ENCODE peak calls at places on chromosome 15, in eight cellular contexts. P is MM.1S, B is HCT116, L is H1, A is K562, D is PC-9, G is keratinocyte, I is mammary epithelial cell. W is an unnamed sample.

GRCh38 chr15:23395832-23396231 is 41.3 kb downstream of the GOLGA8S start:
- DNase-seq in P (no peak), B (no peak), L (no peak), A (no peak), D (no peak), G (no peak), I (no peak), W (no peak)

GRCh38 chr15:87118424-87118823 is 1038.8 kb downstream of the AGBL1 start:
- DNase-seq in P (no peak), B (no peak), L (no peak), A (no peak), D (no peak), G (no peak), I (no peak), W (no peak)

GRCh38 chr15:73949496-73949895 is 23.2 kb downstream of the LOXL1 start:
- DNase-seq in P (no peak), B (no peak), L (no peak), A (no peak), D (no peak), G (no peak), I (no peak), W (no peak)

GRCh38 chr15:42264790-42265189 is 8.2 kb upstream of the GANC start:
- DNase-seq in P (no peak), B (no peak), L (no peak), A (no peak), D (no peak), G (no peak), I (no peak), W (no peak)

GRCh38 chr15:61169904-61170695 is 59.0 kb downstream of the RORA start:
- DNase-seq in P (peak; percentile 73), B (no peak), L (no peak), A (no peak), D (no peak), G (no peak), I (no peak), W (no peak)

GRCh38 chr15:51229907-51230328 is 108.5 kb downstream of the CYP19A1 start:
- DNase-seq in P (peak; percentile 69), B (no peak), L (no peak), A (no peak), D (no peak), G (no peak), I (no peak), W (peak; percentile 17)

GRCh38 chr15:70083423-70083822 is 14.3 kb downstream of the TLE3 start:
- DNase-seq in P (no peak), B (no peak), L (no peak), A (peak; percentile 49), D (no peak), G (no peak), I (no peak), W (peak; percentile 91)

GRCh38 chr15:82968066-82968465 is 15.5 kb upstream of the HOMER2 start:
- DNase-seq in P (no peak), B (no peak), L (no peak), A (no peak), D (no peak), G (no peak), I (peak; percentile 51), W (no peak)

GRCh38 chr15:44394562-44394961 is 32.9 kb upstream of the CTDSPL2 start:
- DNase-seq in P (no peak), B (no peak), L (no peak), A (no peak), D (no peak), G (no peak), I (no peak), W (no peak)

GRCh38 chr15:68819451-68820204 is 1.1 kb downstream of the ANP32A start:
- DNase-seq in P (peak; percentile 35), B (no peak), L (no peak), A (no peak), D (peak; percentile 36), G (no peak), I (peak; percentile 61), W (peak; percentile 45)

GRCh38 chr15:33467146-33467815 is 156.5 kb downstream of the RYR3 start:
- DNase-seq in P (no peak), B (no peak), L (no peak), A (no peak), D (no peak), G (no peak), I (no peak), W (no peak)

GRCh38 chr15:59299919-59300617 is 72.6 kb downstream of the MYO1E start:
- DNase-seq in P (peak; percentile 86), B (peak; percentile 86), L (no peak), A (no peak), D (peak; percentile 75), G (peak; percentile 89), I (peak; percentile 97), W (no peak)

GRCh38 chr15:23686466-23687142 is 501 bp downstream of the NDN start:
- DNase-seq in P (no peak), B (no peak), L (peak; percentile 44), A (no peak), D (no peak), G (no peak), I (no peak), W (no peak)

GRCh38 chr15:58430224-58430787 is 1.5 kb upstream of the LIPC start:
- DNase-seq in P (no peak), B (no peak), L (no peak), A (peak; percentile 18), D (no peak), G (no peak), I (no peak), W (no peak)

GRCh38 chr15:89483079-89483478 is 13.3 kb downstream of the RHCG start:
- DNase-seq in P (no peak), B (no peak), L (no peak), A (no peak), D (no peak), G (no peak), I (no peak), W (no peak)

GRCh38 chr15:85906028-85906427 is 111.3 kb upstream of the KLHL25 start:
- DNase-seq in P (no peak), B (no peak), L (no peak), A (no peak), D (no peak), G (no peak), I (no peak), W (no peak)

GRCh38 chr15:78841891-78842290 is 30.6 kb upstream of the ADAMTS7 start:
- DNase-seq in P (no peak), B (no peak), L (no peak), A (peak; percentile 3), D (no peak), G (no peak), I (no peak), W (no peak)

GRCh38 chr15:78841307-78841706 is 30.0 kb upstream of the ADAMTS7 start:
- DNase-seq in P (no peak), B (no peak), L (no peak), A (no peak), D (no peak), G (no peak), I (no peak), W (no peak)

GRCh38 chr15:78838480-78838879 is 27.2 kb upstream of the ADAMTS7 start:
- DNase-seq in P (no peak), B (no peak), L (no peak), A (no peak), D (no peak), G (no peak), I (no peak), W (no peak)

GRCh38 chr15:78840661-78841060 is 29.4 kb upstream of the ADAMTS7 start:
- DNase-seq in P (no peak), B (no peak), L (no peak), A (no peak), D (peak; percentile 12), G (no peak), I (peak; percentile 31), W (no peak)

GRCh38 chr15:78842519-78842918 is 30.2 kb upstream of the MORF4L1 start:
- DNase-seq in P (no peak), B (no peak), L (no peak), A (peak; percentile 1), D (no peak), G (no peak), I (no peak), W (no peak)
- H2AFZ ChIP-seq in P (no peak overlapping the region), B (no peak overlapping the region), L (no peak overlapping the region), A (no peak overlapping the region), D (no peak overlapping the region), G (no peak overlapping the region), I (no peak overlapping the region), W (no peak overlapping the region)

GRCh38 chr15:99124641-99125040 is 19.8 kb downstream of the SYNM start:
- DNase-seq in P (no peak), B (no peak), L (no peak), A (no peak), D (no peak), G (no peak), I (no peak), W (no peak)

GRCh38 chr15:99125061-99125990 is 20.4 kb downstream of the SYNM start:
- DNase-seq in P (no peak), B (no peak), L (no peak), A (no peak), D (no peak), G (no peak), I (no peak), W (no peak)

GRCh38 chr15:99121691-99122410 is 17.0 kb downstream of the SYNM start:
- DNase-seq in P (no peak), B (no peak), L (no peak), A (no peak), D (no peak), G (no peak), I (no peak), W (no peak)

GRCh38 chr15:99122831-99123705 is 18.2 kb downstream of the SYNM start:
- DNase-seq in P (no peak), B (no peak), L (no peak), A (no peak), D (no peak), G (no peak), I (no peak), W (no peak)

GRCh38 chr15:99123706-99124451 is 19.0 kb downstream of the SYNM start:
- DNase-seq in P (peak; percentile 45), B (peak; percentile 86), L (no peak), A (peak; percentile 14), D (peak; percentile 87), G (peak; percentile 64), I (peak; percentile 92), W (peak; percentile 63)
- H2AFZ ChIP-seq in P (peak overlapping the region; percentile 7), B (peak overlapping the region; percentile 69), L (no peak overlapping the region), A (peak overlapping the region; percentile 25), D (peak overlapping the region; percentile 86), G (peak overlapping the region; percentile 75), I (peak overlapping the region; percentile 89), W (peak overlapping the region; percentile 84)

GRCh38 chr15:88449581-88449980 is 17.6 kb downstream of the MRPL46 start:
- DNase-seq in P (no peak), B (no peak), L (no peak), A (no peak), D (no peak), G (no peak), I (no peak), W (no peak)
- H2AFZ ChIP-seq in P (peak overlapping the region; percentile 64), B (no peak overlapping the region), L (no peak overlapping the region), A (no peak overlapping the region), D (no peak overlapping the region), G (no peak overlapping the region), I (no peak overlapping the region), W (no peak overlapping the region)

GRCh38 chr15:45919806-45920205 is 285.0 kb downstream of the SQOR start:
- DNase-seq in P (no peak), B (no peak), L (no peak), A (no peak), D (peak; percentile 72), G (peak; percentile 76), I (peak; percentile 74), W (no peak)

GRCh38 chr15:45921978-45922377 is 287.1 kb downstream of the SQOR start:
- DNase-seq in P (no peak), B (no peak), L (no peak), A (no peak), D (no peak), G (no peak), I (no peak), W (no peak)

GRCh38 chr15:45918839-45919238 is 284.0 kb downstream of the SQOR start:
- DNase-seq in P (no peak), B (no peak), L (no peak), A (no peak), D (no peak), G (no peak), I (no peak), W (no peak)

GRCh38 chr15:45921376-45921775 is 286.5 kb downstream of the SQOR start:
- DNase-seq in P (no peak), B (no peak), L (no peak), A (no peak), D (no peak), G (no peak), I (peak; percentile 16), W (no peak)
- H2AFZ ChIP-seq in P (no peak overlapping the region), B (no peak overlapping the region), L (peak overlapping the region; percentile 51), A (no peak overlapping the region), D (no peak overlapping the region), G (peak overlapping the region; percentile 77), I (peak overlapping the region; percentile 69), W (no peak overlapping the region)